ENCODE peak calls at places on chromosomes 6 and 20, in six cellular contexts. W is cardiac muscle cell, Q is omental fat pad, D is caudate nucleus, Y is HCT116, R is neuronal stem cell. J is an unnamed sample.

GRCh38 chr6:166656269-166657206 is 29.5 kb upstream of the RPS6KA2 start:
- DNase-seq in R (no peak), D (no peak), Q (no peak), Y (no peak), W (peak; percentile 14), J (peak; percentile 79)

GRCh38 chr20:53898558-53898931 is 171.8 kb downstream of the BCAS1 start:
- DNase-seq in Y (no peak), Q (no peak), R (no peak), D (no peak), W (no peak), J (no peak)

GRCh38 chr6:113856011-113856551 is 1.1 kb upstream of the MARCKS start:
- DNase-seq in Y (no peak), W (peak; percentile 72), D (no peak), Q (no peak), R (peak; percentile 39), J (peak; percentile 55)

GRCh38 chr6:72649032-72649984 is 27.4 kb downstream of the KCNQ5 start:
- DNase-seq in W (peak; percentile 86), D (no peak), Q (no peak), Y (no peak), R (no peak), J (no peak)

GRCh38 chr6:108107102-108107501 is 32.6 kb upstream of the OSTM1 start:
- DNase-seq in Y (no peak), R (no peak), W (no peak), Q (no peak), D (no peak), J (no peak)

GRCh38 chr6:118705799-118706481 is 54.5 kb upstream of the CEP85L start:
- DNase-seq in W (peak; percentile 90), Q (no peak), R (peak; percentile 41), Y (no peak), D (no peak), J (no peak)

GRCh38 chr6:157610451-157610999 is 212.5 kb upstream of the SNX9 start:
- DNase-seq in R (no peak), Q (no peak), W (no peak), D (no peak), Y (no peak), J (peak; percentile 55)

GRCh38 chr6:11309947-11310665 is 77.6 kb upstream of the NEDD9 start:
- DNase-seq in R (no peak), Y (no peak), D (no peak), Q (no peak), W (no peak), J (no peak)

GRCh38 chr6:42572523-42572922 is 8.7 kb downstream of the UBR2 start:
- DNase-seq in Y (no peak), D (no peak), R (no peak), Q (no peak), W (no peak), J (no peak)

GRCh38 chr6:1554881-1555569 is 54.7 kb upstream of the FOXC1 start:
- DNase-seq in Q (peak; percentile 33), R (no peak), D (no peak), Y (no peak), W (peak; percentile 76), J (peak; percentile 87)

GRCh38 chr6:111734068-111734825 is 128.6 kb upstream of the TRAF3IP2 start:
- DNase-seq in W (no peak), Q (no peak), Y (no peak), D (no peak), R (no peak), J (no peak)

GRCh38 chr6:184161-184695 is 108.1 kb upstream of the DUSP22 start:
- DNase-seq in D (no peak), Y (no peak), W (no peak), Q (no peak), R (no peak), J (no peak)

GRCh38 chr20:35339007-35339406 is 46.8 kb upstream of the FAM83C start:
- DNase-seq in W (peak; percentile 80), R (no peak), Q (no peak), Y (no peak), D (no peak), J (no peak)

GRCh38 chr20:2599265-2600060 is 53.0 kb upstream of the NOP56 start:
- DNase-seq in R (peak; percentile 29), Q (no peak), D (no peak), Y (no peak), W (peak; percentile 3), J (no peak)

GRCh38 chr20:48769111-48769879 is 58.5 kb downstream of the PREX1 start:
- DNase-seq in Y (no peak), W (peak; percentile 62), D (no peak), R (no peak), Q (no peak), J (no peak)

J was measured in cerebellum.